ENCODE peak calls at places on chromosomes 4 and X, in seven cellular contexts. Y is PC-3, O is hepatocyte, V is GM23248, T is fibroblast of lung, S is mesendoderm, M is osteoblast. D is an unnamed sample.

GRCh38 chr4:119050501-119051090 is 85.0 kb upstream of the MYOZ2 start:
- DNase-seq in Y (peak; percentile 22), O (no peak), V (peak; percentile 22), T (no peak), S (no peak), M (peak; percentile 8), D (peak; percentile 44)

GRCh38 chr4:5998333-5998936 is 19.8 kb downstream of the C4orf50 start:
- DNase-seq in Y (peak; percentile 59), O (peak; percentile 85), V (peak; percentile 72), T (peak; percentile 56), S (peak; percentile 85), M (peak; percentile 93), D (peak; percentile 20)

GRCh38 chr4:144787365-144788263 is 141.7 kb downstream of the HHIP start:
- DNase-seq in Y (peak; percentile 62), O (peak; percentile 53), V (peak; percentile 51), T (peak; percentile 67), S (peak; percentile 65), M (peak; percentile 46), D (peak; percentile 32)

GRCh38 chrX:88604433-88605221 is 142.4 kb upstream of the CPXCR1 start:
- DNase-seq in Y (peak; percentile 77), O (peak; percentile 69), V (no peak), T (no peak), S (no peak), M (no peak), D (no peak)

GRCh38 chrX:11337292-11338009 is 44.2 kb downstream of the AMELX start:
- DNase-seq in Y (no peak), O (no peak), V (no peak), T (no peak), S (no peak), M (no peak), D (no peak)

GRCh38 chr4:87054900-87055299 is 120.1 kb downstream of the AFF1 start:
- DNase-seq in Y (no peak), O (no peak), V (no peak), T (no peak), S (no peak), M (no peak), D (no peak)

GRCh38 chr4:68079918-68080317 is 49.8 kb downstream of the TMPRSS11F start:
- DNase-seq in Y (peak; percentile 25), O (no peak), V (no peak), T (no peak), S (peak; percentile 48), M (no peak), D (no peak)

GRCh38 chrX:39753296-39753996 is 344.3 kb downstream of the BCOR start:
- DNase-seq in Y (no peak), O (peak; percentile 69), V (no peak), T (no peak), S (peak; percentile 95), M (no peak), D (peak; percentile 59)

GRCh38 chr4:72505314-72505744 is 63.7 kb downstream of the ADAMTS3 start:
- DNase-seq in Y (peak; percentile 73), O (peak; percentile 63), V (peak; percentile 70), T (peak; percentile 73), S (peak; percentile 86), M (peak; percentile 34), D (peak; percentile 39)

GRCh38 chr4:113411496-113411938 is 350.0 kb downstream of the CAMK2D start:
- DNase-seq in Y (peak; percentile 68), O (peak; percentile 51), V (peak; percentile 87), T (peak; percentile 96), S (no peak), M (no peak), D (peak; percentile 96)

GRCh38 chr4:133483600-133484246 is 334.6 kb downstream of the PCDH10 start:
- DNase-seq in Y (peak; percentile 45), O (peak; percentile 67), V (peak; percentile 8), T (peak; percentile 60), S (peak; percentile 90), M (no peak), D (peak; percentile 47)

GRCh38 chr4:88831063-88831462 is 133.4 kb upstream of the NAP1L5 start:
- DNase-seq in Y (no peak), O (no peak), V (no peak), T (no peak), S (no peak), M (no peak), D (no peak)

GRCh38 chrX:71111141-71111843 is at the start of gene IL2RG:
- DNase-seq in Y (peak; percentile 7), O (peak; percentile 56), V (no peak), T (no peak), S (no peak), M (no peak), D (no peak)

GRCh38 chrX:133913658-133914388 is 71.6 kb downstream of the GPC3 start:
- DNase-seq in Y (no peak), O (no peak), V (no peak), T (no peak), S (peak; percentile 35), M (no peak), D (no peak)

GRCh38 chrX:133910539-133910938 is 74.9 kb downstream of the GPC3 start:
- DNase-seq in Y (no peak), O (no peak), V (no peak), T (no peak), S (no peak), M (no peak), D (no peak)

GRCh38 chrX:133909888-133910287 is 75.5 kb downstream of the GPC3 start:
- DNase-seq in Y (no peak), O (no peak), V (no peak), T (no peak), S (no peak), M (no peak), D (no peak)

GRCh38 chrX:133913009-133913408 is 72.4 kb downstream of the GPC3 start:
- DNase-seq in Y (no peak), O (no peak), V (no peak), T (no peak), S (no peak), M (no peak), D (no peak)

GRCh38 chrX:133911816-133912495 is 73.4 kb downstream of the GPC3 start:
- DNase-seq in Y (no peak), O (no peak), V (no peak), T (no peak), S (peak; percentile 5), M (no peak), D (no peak)
- H3K4me2 ChIP-seq in Y (no peak overlapping the region), O (no peak overlapping the region), V (no peak overlapping the region), T (no peak overlapping the region), S (no peak overlapping the region), M (no peak overlapping the region), D (no peak overlapping the region)

GRCh38 chr4:23768541-23768940 is 121.3 kb downstream of the PPARGC1A start:
- DNase-seq in Y (no peak), O (no peak), V (no peak), T (no peak), S (no peak), M (no peak), D (peak; percentile 22)
- H3K4me1 ChIP-seq in Y (no peaks in the 10 kb centered on the region), O (no peaks in the 10 kb centered on the region), V (no peaks in the 10 kb centered on the region), T (no peaks in the 10 kb centered on the region), S (no peaks in the 10 kb centered on the region), M (no peaks in the 10 kb centered on the region), D (no peaks in the 10 kb centered on the region)

DNA sequence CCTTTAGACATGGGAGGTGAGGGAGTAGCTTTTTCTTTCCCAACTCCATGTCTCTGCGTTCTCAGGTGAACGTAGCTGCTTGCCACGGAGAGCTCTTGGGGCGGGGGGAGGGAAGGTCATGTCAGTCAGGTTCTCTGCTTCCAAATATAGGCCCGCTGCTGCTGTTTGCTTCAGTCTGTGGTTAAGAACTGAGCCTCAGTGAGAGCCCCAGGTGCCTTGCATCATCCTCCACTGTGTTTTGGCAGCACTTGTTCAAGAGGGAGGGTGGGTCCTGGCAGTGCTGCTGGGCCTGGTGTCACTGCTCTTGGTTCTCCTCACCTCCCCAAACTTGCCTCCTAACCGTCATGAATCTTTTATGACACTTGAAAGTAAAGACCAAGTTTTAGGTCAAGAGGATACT is 46.6 kb downstream of the HADH start:
- DNase-seq in Y (no peak), O (no peak), V (no peak), T (no peak), S (no peak), M (no peak), D (no peak)
- H3K4me2 ChIP-seq in Y (no peak overlapping the region), O (no peak overlapping the region), V (no peak overlapping the region), T (no peak overlapping the region), S (no peak overlapping the region), M (no peak overlapping the region), D (no peak overlapping the region)

DNA sequence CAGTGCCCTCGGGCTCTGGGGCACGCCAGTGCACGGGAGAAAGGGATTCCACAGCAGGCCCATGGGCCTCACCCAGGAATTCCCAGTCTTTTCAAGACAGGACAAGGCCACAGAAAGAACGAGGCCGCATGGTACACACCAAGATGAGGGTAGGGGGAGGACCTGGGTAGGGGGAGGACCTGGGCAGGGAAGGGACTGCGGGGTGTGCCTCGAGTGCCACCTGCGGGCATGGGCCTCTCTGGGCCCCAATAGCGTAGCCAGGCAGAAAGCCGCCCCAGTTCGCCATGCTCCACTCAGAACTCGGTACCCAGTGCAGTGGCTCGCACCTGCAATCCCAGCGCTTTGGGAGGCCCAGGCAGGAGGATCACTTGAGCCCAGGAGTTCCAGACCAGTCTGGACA is 14.0 kb upstream of the DUSP9 start:
- DNase-seq in Y (no peak), O (no peak), V (no peak), T (no peak), S (no peak), M (peak; percentile 78), D (no peak)
- H3K4me1 ChIP-seq in Y (no peaks in the 10 kb centered on the region), O (peaks cover 7% of the 10 kb centered on the region), V (no peaks in the 10 kb centered on the region), T (no peaks in the 10 kb centered on the region), S (no peaks in the 10 kb centered on the region), M (no peaks in the 10 kb centered on the region), D (no peaks in the 10 kb centered on the region)

DNA sequence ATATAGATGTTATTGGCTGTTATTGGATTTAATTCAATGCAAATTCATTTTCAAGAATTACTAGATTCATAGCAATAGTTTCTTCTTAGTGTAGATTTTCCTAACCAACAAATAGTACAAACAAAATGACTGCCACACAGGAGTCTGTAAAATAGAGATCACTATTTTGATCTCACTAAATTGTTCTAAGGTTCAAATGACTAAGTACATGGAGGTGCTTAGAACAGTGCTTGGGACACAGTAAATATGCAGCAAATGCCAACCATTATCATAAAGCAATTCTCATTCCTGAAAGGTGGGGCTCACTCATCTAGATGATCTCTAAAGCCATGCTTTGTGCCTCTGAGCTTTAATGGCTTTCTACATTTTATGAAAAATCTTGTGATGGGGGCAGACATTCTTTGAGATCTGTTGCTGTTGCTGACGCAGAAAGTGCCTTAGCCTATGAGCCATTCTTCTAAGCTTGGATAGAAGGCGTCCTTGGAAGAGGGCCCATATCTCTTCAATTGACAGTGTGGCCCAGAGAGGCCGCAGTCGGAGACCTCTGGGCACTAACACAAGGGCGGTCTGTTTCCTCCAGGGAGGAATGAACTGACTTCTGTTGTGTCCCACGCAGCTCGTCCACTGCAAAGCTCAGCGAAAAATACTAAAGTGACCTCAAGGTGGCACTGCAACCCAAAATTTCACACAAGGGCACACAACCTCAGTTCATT is 23.6 kb downstream of the TLR10 start:
- DNase-seq in Y (peak; percentile 57), O (peak; percentile 71), V (peak; percentile 68), T (peak; percentile 74), S (peak; percentile 68), M (peak; percentile 75), D (peak; percentile 56)
- H3K4me2 ChIP-seq in Y (peak overlapping the region; percentile 63), O (no peak overlapping the region), V (no peak overlapping the region), T (no peak overlapping the region), S (no peak overlapping the region), M (peak overlapping the region; percentile 70), D (peak overlapping the region; percentile 67)

GRCh38 chrX:95889279-95889678 is 795.4 kb upstream of the DIAPH2 start:
- DNase-seq in Y (no peak), O (no peak), V (no peak), T (no peak), S (peak; percentile 56), M (no peak), D (no peak)

GRCh38 chrX:95893632-95894031 is 791.0 kb upstream of the DIAPH2 start:
- DNase-seq in Y (no peak), O (no peak), V (no peak), T (peak; percentile 98), S (no peak), M (no peak), D (peak; percentile 16)
- H3K4me1 ChIP-seq in Y (no peaks in the 10 kb centered on the region), O (no peaks in the 10 kb centered on the region), V (no peaks in the 10 kb centered on the region), T (no peaks in the 10 kb centered on the region), S (no peaks in the 10 kb centered on the region), M (no peaks in the 10 kb centered on the region), D (no peaks in the 10 kb centered on the region)